ENCODE peak calls at places on chromosomes 2 and 18, in four cellular contexts. H, S, A and Q are unnamed samples.

GRCh38 chr2:16487686-16488085 is 177.9 kb downstream of the CYRIA start:
- DNase-seq in H (no peak), S (no peak), A (no peak), Q (no peak)

GRCh38 chr2:71603851-71604708 is 150.7 kb downstream of the DYSF start:
- DNase-seq in H (peak; percentile 41), S (no peak), A (no peak), Q (no peak)

GRCh38 chr2:129748250-129748649 is 231.2 kb upstream of the RAB6C start:
- DNase-seq in H (no peak), S (no peak), A (no peak), Q (no peak)

GRCh38 chr2:228352048-228352447 is 170.6 kb upstream of the SPHKAP start:
- DNase-seq in H (no peak), S (no peak), A (no peak), Q (no peak)

GRCh38 chr2:21162615-21162878 is 38.8 kb downstream of the TDRD15 start:
- DNase-seq in H (no peak), S (no peak), A (no peak), Q (no peak)

GRCh38 chr2:238682536-238682935 is 165.3 kb upstream of the TWIST2 start:
- DNase-seq in H (no peak), S (no peak), A (no peak), Q (no peak)

GRCh38 chr2:138293045-138293444 is 208.5 kb upstream of the SPOPL start:
- DNase-seq in H (no peak), S (no peak), A (no peak), Q (no peak)

GRCh38 chr18:8373486-8373885 is 235.8 kb upstream of the RAB12 start:
- DNase-seq in H (no peak), S (no peak), A (no peak), Q (no peak)

GRCh38 chr2:206095925-206096324 is 10.0 kb upstream of the INO80D start:
- DNase-seq in H (no peak), S (no peak), A (no peak), Q (no peak)

GRCh38 chr2:112629823-112630222 is 15.9 kb upstream of the SLC20A1 start:
- DNase-seq in H (no peak), S (no peak), A (no peak), Q (no peak)
- TF ChIP-seq TAF1 in H (no peak), S (no peak), A (no peak), Q (no peak)

GRCh38 chr2:156437272-156437671 is 1.1 kb downstream of the GPD2 start:
- DNase-seq in H (no peak), S (no peak), A (no peak), Q (no peak)
- TF ChIP-seq POLR2A in H (no peak), S (no peak), A (no peak), Q (no peak)

GRCh38 chr2:109109342-109109741 is 19.7 kb upstream of the SH3RF3 start:
- DNase-seq in H (no peak), S (no peak), A (no peak), Q (no peak)
- TF ChIP-seq TAF1 in H (no peak), S (no peak), A (no peak), Q (no peak)

GRCh38 chr18:58578835-58579560 is 49.9 kb downstream of the ALPK2 start:
- DNase-seq in H (no peak), S (no peak), A (no peak), Q (no peak)
- TF ChIP-seq POLR2A in H (no peak), S (no peak), A (no peak), Q (no peak)

DNA sequence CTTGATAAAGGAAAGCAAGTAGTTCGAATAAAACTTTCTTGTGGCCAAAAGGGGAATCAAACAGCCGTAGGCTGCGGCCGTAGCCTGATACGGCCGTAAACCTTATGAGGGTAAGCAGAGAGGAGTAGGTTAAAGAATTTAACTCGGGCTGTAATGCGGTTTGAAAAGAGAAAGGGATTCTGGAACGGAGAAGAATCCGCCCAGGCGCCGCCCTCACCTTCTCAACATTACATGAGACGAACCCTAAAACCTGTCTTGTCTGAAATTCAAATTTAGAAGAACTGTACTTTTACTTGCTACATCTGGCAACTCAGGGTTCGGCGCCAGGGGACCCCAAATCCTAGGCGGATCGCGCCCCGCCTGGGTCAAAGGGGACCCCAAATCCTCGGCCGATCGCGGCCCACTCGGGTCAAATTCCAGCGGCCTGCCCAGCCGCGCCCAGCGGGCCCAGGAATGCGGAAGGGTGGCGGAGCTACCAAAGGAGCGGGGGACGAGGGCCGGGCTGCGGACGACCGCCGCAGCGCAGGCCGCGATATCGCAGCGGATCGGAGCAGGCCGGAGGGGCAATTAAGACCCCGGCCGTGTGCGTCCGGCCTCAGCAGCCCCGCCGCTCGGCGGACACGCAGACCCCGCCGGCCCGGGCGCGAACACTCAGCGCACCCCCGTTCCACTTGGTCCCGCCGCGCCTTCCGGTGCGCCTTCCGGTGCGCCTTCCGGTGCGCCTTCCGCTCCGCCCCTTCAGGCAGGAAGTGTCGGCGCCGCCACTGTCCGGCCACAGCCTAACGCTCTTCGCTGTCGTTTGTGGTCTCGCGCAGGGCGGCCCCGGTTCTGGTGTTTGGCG is at the start of gene MYL12B:
- DNase-seq in H (peak; percentile 89), S (peak; percentile 60), A (no peak), Q (peak; percentile 71)
- TF ChIP-seq TAF1 in H (peak; percentile 73), S (peak; percentile 75), A (peak; percentile 79), Q (peak; percentile 51)

GRCh38 chr2:20148841-20149702 is 75.9 kb downstream of the SDC1 start:
- DNase-seq in H (no peak), S (no peak), A (no peak), Q (no peak)

GRCh38 chr2:20148411-20148810 is 76.5 kb downstream of the SDC1 start:
- DNase-seq in H (no peak), S (no peak), A (no peak), Q (no peak)

GRCh38 chr2:20150110-20150706 is 74.7 kb downstream of the SDC1 start:
- DNase-seq in H (no peak), S (no peak), A (no peak), Q (no peak)

GRCh38 chr2:20151116-20151571 is 73.8 kb downstream of the SDC1 start:
- DNase-seq in H (no peak), S (no peak), A (peak; percentile 48), Q (no peak)

DNA sequence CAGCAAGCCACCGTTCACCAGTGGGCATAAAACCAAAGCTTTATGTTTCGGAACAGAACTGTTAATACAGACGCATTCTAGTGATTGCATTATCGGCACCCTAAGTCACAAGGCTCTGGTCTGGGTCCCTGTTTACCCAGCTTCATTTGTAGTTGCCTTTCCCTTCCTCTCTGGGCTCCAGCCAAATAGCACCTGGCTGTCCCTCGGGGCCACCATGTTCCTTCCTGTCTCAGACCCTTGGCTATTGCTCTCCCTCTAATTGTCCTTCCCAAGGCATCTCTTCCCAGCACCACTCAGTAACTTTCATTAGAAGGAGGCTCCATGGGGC is 75.3 kb downstream of the SDC1 start:
- DNase-seq in H (no peak), S (no peak), A (no peak), Q (no peak)
- TF ChIP-seq POLR2A in H (no peak), S (no peak), A (no peak), Q (no peak)